ENCODE peak calls at places on chromosomes 12 and 14, in eight cellular contexts. Z is heart right ventricle, Q is GM12864, F is astrocyte of the spinal cord, E is body of pancreas, A is heart left ventricle, R is AG04450, J is brain microvascular endothelial cell. T is an unnamed sample.

GRCh38 chr14:72608391-72609204 is 285.3 kb downstream of the DPF3 start:
- DNase-seq in Z (no peak), Q (no peak), F (peak; percentile 95), E (no peak), A (no peak), R (peak; percentile 88), J (peak; percentile 93), T (no peak)

GRCh38 chr12:50099302-50100008 is 4.4 kb upstream of the GPD1 start:
- DNase-seq in Z (no peak), Q (no peak), F (peak; percentile 23), E (no peak), A (no peak), R (no peak), J (no peak), T (no peak)

GRCh38 chr12:11954181-11954580 is 116.6 kb upstream of the BCL2L14 start:
- DNase-seq in Z (no peak), Q (no peak), F (no peak), E (no peak), A (no peak), R (no peak), J (no peak), T (no peak)

GRCh38 chr12:93670104-93670503 is 7.1 kb upstream of the CRADD start:
- DNase-seq in Z (no peak), Q (no peak), F (no peak), E (no peak), A (no peak), R (no peak), J (no peak), T (no peak)

GRCh38 chr12:31324845-31325523 is 966 bp downstream of the SINHCAF start:
- DNase-seq in Z (peak; percentile 52), Q (no peak), F (peak; percentile 71), E (peak; percentile 59), A (peak; percentile 51), R (no peak), J (peak; percentile 43), T (no peak)

GRCh38 chr12:81257952-81258551 is 180.2 kb downstream of the ACSS3 start:
- DNase-seq in Z (no peak), Q (no peak), F (peak; percentile 70), E (no peak), A (no peak), R (peak; percentile 8), J (peak; percentile 44), T (no peak)

GRCh38 chr14:24607081-24607480 is 2.4 kb downstream of the GZMH start:
- DNase-seq in Z (no peak), Q (no peak), F (no peak), E (no peak), A (no peak), R (no peak), J (no peak), T (no peak)

GRCh38 chr12:88245905-88246304 is 103.8 kb downstream of the TMTC3 start:
- DNase-seq in Z (no peak), Q (no peak), F (no peak), E (no peak), A (no peak), R (no peak), J (no peak), T (no peak)

GRCh38 chr14:81981311-81981675 is 447.6 kb upstream of the SEL1L start:
- DNase-seq in Z (no peak), Q (no peak), F (no peak), E (no peak), A (no peak), R (no peak), J (no peak), T (no peak)

GRCh38 chr12:91098942-91099341 is 12.4 kb downstream of the LUM start:
- DNase-seq in Z (no peak), Q (no peak), F (peak; percentile 95), E (no peak), A (no peak), R (peak; percentile 78), J (peak; percentile 91), T (no peak)

GRCh38 chr12:105825141-105825540 is 313.6 kb downstream of the NUAK1 start:
- DNase-seq in Z (no peak), Q (no peak), F (peak; percentile 10), E (no peak), A (no peak), R (no peak), J (no peak), T (no peak)

GRCh38 chr12:50986961-50987737 is 34.8 kb downstream of the HIGD1C start:
- DNase-seq in Z (no peak), Q (no peak), F (peak; percentile 64), E (peak; percentile 53), A (peak; percentile 42), R (peak; percentile 32), J (peak; percentile 48), T (no peak)

GRCh38 chr12:75765170-75766059 is 254.0 kb upstream of the KRR1 start:
- DNase-seq in Z (no peak), Q (no peak), F (no peak), E (no peak), A (no peak), R (no peak), J (no peak), T (no peak)

GRCh38 chr14:42429401-42429800 is 822.7 kb downstream of the LRFN5 start:
- DNase-seq in Z (no peak), Q (no peak), F (no peak), E (no peak), A (no peak), R (no peak), J (no peak), T (no peak)

GRCh38 chr14:104681689-104682074 is 7.7 kb upstream of the INF2 start:
- DNase-seq in Z (peak; percentile 92), Q (no peak), F (peak; percentile 79), E (peak; percentile 68), A (peak; percentile 96), R (no peak), J (peak; percentile 78), T (no peak)

GRCh38 chr12:4241592-4241991 is 32.0 kb upstream of the CCND2 start:
- DNase-seq in Z (no peak), Q (no peak), F (no peak), E (no peak), A (no peak), R (no peak), J (no peak), T (no peak)

GRCh38 chr12:112005419-112006395 is 7.3 kb downstream of the TMEM116 start:
- DNase-seq in Z (no peak), Q (no peak), F (no peak), E (no peak), A (no peak), R (no peak), J (no peak), T (no peak)

GRCh38 chr12:112357214-112357613 is 25.0 kb downstream of the HECTD4 start:
- DNase-seq in Z (no peak), Q (no peak), F (no peak), E (no peak), A (no peak), R (no peak), J (no peak), T (no peak)

GRCh38 chr12:121096199-121096798 is 36.4 kb upstream of the P2RX7 start:
- DNase-seq in Z (no peak), Q (no peak), F (no peak), E (no peak), A (no peak), R (no peak), J (no peak), T (no peak)

GRCh38 chr14:51630987-51631386 is 20.7 kb upstream of the FRMD6 start:
- DNase-seq in Z (no peak), Q (no peak), F (no peak), E (no peak), A (no peak), R (no peak), J (no peak), T (no peak)

GRCh38 chr14:61372842-61373555 is 51.6 kb downstream of the PRKCH start:
- DNase-seq in Z (no peak), Q (no peak), F (no peak), E (no peak), A (no peak), R (no peak), J (no peak), T (no peak)

GRCh38 chr12:91483471-91483985 is 300.9 kb upstream of the DCN start:
- DNase-seq in Z (no peak), Q (no peak), F (peak; percentile 59), E (no peak), A (no peak), R (no peak), J (peak; percentile 83), T (no peak)

GRCh38 chr12:45192041-45192695 is 23.7 kb upstream of the ANO6 start:
- DNase-seq in Z (no peak), Q (no peak), F (peak; percentile 66), E (no peak), A (no peak), R (no peak), J (peak; percentile 52), T (no peak)
- TF ChIP-seq CTCF in Z (no peak), Q (no peak), F (no peak), E (no peak), A (no peak), R (no peak), J (no peak), T (no peak)

DNA sequence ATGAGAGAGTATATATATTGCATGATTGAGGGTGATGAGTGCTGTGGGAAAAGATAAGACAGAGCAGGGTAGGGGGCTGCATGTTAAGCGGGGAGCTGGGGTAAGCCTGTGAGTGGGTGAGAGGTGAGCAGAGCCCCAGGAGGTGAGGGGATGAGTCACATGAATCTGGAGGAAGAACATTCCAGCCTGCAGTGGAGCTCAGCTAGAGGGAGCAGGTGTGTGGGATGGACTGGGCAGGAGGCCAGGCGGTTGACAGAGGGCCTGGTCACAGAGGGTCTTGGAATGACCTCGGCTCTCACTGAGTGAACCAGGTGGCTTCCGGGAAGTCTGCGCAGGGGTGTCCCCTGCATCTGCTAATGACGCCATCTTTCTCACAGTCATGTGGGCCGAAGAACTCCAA is 44.4 kb downstream of the GIT2 start:
- DNase-seq in Z (peak; percentile 50), Q (no peak), F (peak; percentile 90), E (peak; percentile 93), A (peak; percentile 50), R (peak; percentile 85), J (peak; percentile 79), T (no peak)
- TF ChIP-seq CTCF in Z (no peak), Q (no peak), F (no peak), E (no peak), A (peak; percentile 10), R (peak; percentile 20), J (peak; percentile 27), T (no peak)

GRCh38 chr14:54555651-54556050 is 11.3 kb upstream of the SAMD4A start:
- DNase-seq in Z (no peak), Q (no peak), F (no peak), E (no peak), A (no peak), R (no peak), J (no peak), T (no peak)
- TF ChIP-seq CTCF in Z (no peak), Q (no peak), F (no peak), E (no peak), A (no peak), R (peak; percentile 36), J (peak; percentile 42), T (peak; percentile 63)

DNA sequence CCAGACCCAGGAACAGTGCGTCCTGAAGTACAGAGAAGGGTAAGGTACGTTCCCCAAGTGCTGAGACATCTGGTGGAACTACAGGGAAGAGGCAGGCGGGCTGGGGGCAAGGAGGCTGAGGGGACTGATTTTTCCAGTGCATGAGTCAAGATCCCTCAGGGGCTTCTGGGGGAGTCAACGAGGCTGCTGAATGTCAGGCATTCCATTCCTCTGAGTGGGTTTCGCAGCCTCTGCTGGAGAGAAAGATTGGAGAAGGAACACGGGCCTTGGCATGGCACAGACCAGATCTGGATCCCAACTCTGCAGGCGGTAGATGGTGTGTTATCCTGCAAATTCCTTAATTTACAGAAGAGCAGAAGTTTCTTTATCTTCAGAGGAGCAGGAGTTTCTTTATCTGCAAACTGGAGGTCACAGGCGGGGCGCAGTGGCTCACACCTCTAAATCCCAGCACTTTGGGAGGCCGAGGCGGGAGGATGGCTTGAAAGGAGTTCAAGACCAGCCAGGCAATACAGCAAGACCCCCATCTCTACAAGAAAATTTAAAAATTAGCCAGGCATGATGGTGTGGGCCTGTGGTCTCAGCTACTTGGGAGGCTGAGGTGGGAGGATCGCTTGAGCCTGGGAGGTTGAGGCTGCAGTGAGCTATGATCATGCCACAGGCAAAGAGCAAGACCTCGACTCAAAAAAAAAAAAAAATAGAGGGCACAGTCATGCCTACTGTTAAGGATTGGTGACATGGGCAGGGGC is 132.6 kb upstream of the MAP1LC3B2 start:
- DNase-seq in Z (no peak), Q (no peak), F (peak; percentile 96), E (peak; percentile 15), A (peak; percentile 44), R (peak; percentile 89), J (peak; percentile 97), T (peak; percentile 96)
- TF ChIP-seq CTCF in Z (peak; percentile 27), Q (no peak), F (peak; percentile 66), E (no peak), A (peak; percentile 13), R (peak; percentile 61), J (peak; percentile 83), T (peak; percentile 80)